ENCODE peak calls at places on chromosomes 5 and 9, in five cellular contexts. One of them, this sample, is unnamed.

GRCh38 chr5:45508155-45508554 is 188.0 kb downstream of the HCN1 start:
- DNase-seq in suprapubic skin: no peak
- DNase-seq in colonic mucosa: no peak
- DNase-seq in fibroblast of lung: no peak
- DNase-seq in sigmoid colon: no peak
- DNase-seq in this sample: no peak

GRCh38 chr5:149060325-149060724 is 2.5 kb downstream of the SH3TC2 start:
- DNase-seq in suprapubic skin: no peak
- DNase-seq in fibroblast of lung: no peak
- DNase-seq in colonic mucosa: peak; percentile 63
- DNase-seq in sigmoid colon: no peak
- DNase-seq in this sample: no peak

GRCh38 chr5:43044181-43044914 is 4.2 kb upstream of the ANXA2R start:
- DNase-seq in fibroblast of lung: peak; percentile 76
- DNase-seq in colonic mucosa: no peak
- DNase-seq in suprapubic skin: no peak
- DNase-seq in sigmoid colon: no peak
- DNase-seq in this sample: no peak

GRCh38 chr9:136666364-136667216 is 3.9 kb downstream of the EGFL7 start:
- DNase-seq in sigmoid colon: no peak
- DNase-seq in colonic mucosa: no peak
- DNase-seq in suprapubic skin: no peak
- DNase-seq in fibroblast of lung: no peak
- DNase-seq in this sample: no peak

GRCh38 chr9:121288874-121289553 is 21.1 kb downstream of the GSN start:
- DNase-seq in sigmoid colon: peak; percentile 94
- DNase-seq in colonic mucosa: peak; percentile 70
- DNase-seq in suprapubic skin: peak; percentile 79
- DNase-seq in fibroblast of lung: peak; percentile 92
- DNase-seq in this sample: no peak

GRCh38 chr5:58849995-58850667 is 267.3 kb downstream of the RAB3C start:
- DNase-seq in fibroblast of lung: peak; percentile 17
- DNase-seq in colonic mucosa: peak; percentile 28
- DNase-seq in suprapubic skin: no peak
- DNase-seq in sigmoid colon: no peak
- DNase-seq in this sample: no peak

GRCh38 chr5:164013077-164013670 is 507.8 kb downstream of the MAT2B start:
- DNase-seq in suprapubic skin: no peak
- DNase-seq in sigmoid colon: peak; percentile 69
- DNase-seq in colonic mucosa: peak; percentile 59
- DNase-seq in fibroblast of lung: peak; percentile 63
- DNase-seq in this sample: no peak

GRCh38 chr5:59115345-59115744 is 532.5 kb downstream of the RAB3C start:
- DNase-seq in suprapubic skin: no peak
- DNase-seq in fibroblast of lung: peak; percentile 42
- DNase-seq in sigmoid colon: no peak
- DNase-seq in colonic mucosa: no peak
- DNase-seq in this sample: no peak

GRCh38 chr9:83012578-83013260 is 50.2 kb downstream of the RASEF start:
- DNase-seq in sigmoid colon: no peak
- DNase-seq in fibroblast of lung: no peak
- DNase-seq in suprapubic skin: no peak
- DNase-seq in colonic mucosa: no peak
- DNase-seq in this sample: no peak

GRCh38 chr9:69809304-69809863 is 11.2 kb upstream of the CFAP95 start:
- DNase-seq in sigmoid colon: no peak
- DNase-seq in colonic mucosa: no peak
- DNase-seq in suprapubic skin: no peak
- DNase-seq in fibroblast of lung: no peak
- DNase-seq in this sample: no peak

GRCh38 chr5:38379360-38379827 is 121.0 kb downstream of the EGFLAM start:
- DNase-seq in colonic mucosa: no peak
- DNase-seq in sigmoid colon: no peak
- DNase-seq in fibroblast of lung: peak; percentile 1
- DNase-seq in suprapubic skin: no peak
- DNase-seq in this sample: no peak

GRCh38 chr9:83020864-83021263 is 42.1 kb downstream of the RASEF start:
- DNase-seq in fibroblast of lung: no peak
- DNase-seq in colonic mucosa: no peak
- DNase-seq in suprapubic skin: no peak
- DNase-seq in sigmoid colon: no peak
- DNase-seq in this sample: no peak

GRCh38 chr5:3036041-3036440 is 284.6 kb upstream of the IRX2 start:
- DNase-seq in suprapubic skin: no peak
- DNase-seq in colonic mucosa: no peak
- DNase-seq in fibroblast of lung: no peak
- DNase-seq in sigmoid colon: no peak
- DNase-seq in this sample: no peak

GRCh38 chr5:147448766-147449165 is 61.1 kb downstream of the DPYSL3 start:
- DNase-seq in suprapubic skin: no peak
- DNase-seq in fibroblast of lung: peak; percentile 65
- DNase-seq in sigmoid colon: no peak
- DNase-seq in colonic mucosa: no peak
- DNase-seq in this sample: no peak

GRCh38 chr9:27437652-27438373 is 86.3 kb upstream of the IFNK start:
- DNase-seq in fibroblast of lung: no peak
- DNase-seq in sigmoid colon: no peak
- DNase-seq in suprapubic skin: no peak
- DNase-seq in colonic mucosa: no peak
- DNase-seq in this sample: no peak
- H3K27ac ChIP-seq in fibroblast of lung: no peak overlapping the region
- H3K27ac ChIP-seq in sigmoid colon: no peak overlapping the region
- H3K27ac ChIP-seq in suprapubic skin: no peak overlapping the region
- H3K27ac ChIP-seq in colonic mucosa: no peak overlapping the region
- H3K27ac ChIP-seq in this sample: no peak overlapping the region

GRCh38 chr5:119022017-119022745 is 33.8 kb upstream of the DTWD2 start:
- DNase-seq in suprapubic skin: no peak
- DNase-seq in fibroblast of lung: peak; percentile 38
- DNase-seq in sigmoid colon: no peak
- DNase-seq in colonic mucosa: no peak
- DNase-seq in this sample: no peak
- H3K27ac ChIP-seq in suprapubic skin: no peak overlapping the region
- H3K27ac ChIP-seq in fibroblast of lung: no peak overlapping the region
- H3K27ac ChIP-seq in sigmoid colon: no peak overlapping the region
- H3K27ac ChIP-seq in colonic mucosa: no peak overlapping the region
- H3K27ac ChIP-seq in this sample: no peak overlapping the region

GRCh38 chr9:130304643-130305042 is 39.1 kb downstream of the HMCN2 start:
- DNase-seq in fibroblast of lung: no peak
- DNase-seq in sigmoid colon: no peak
- DNase-seq in suprapubic skin: no peak
- DNase-seq in colonic mucosa: no peak
- DNase-seq in this sample: no peak
- H3K27ac ChIP-seq in fibroblast of lung: no peak overlapping the region
- H3K27ac ChIP-seq in sigmoid colon: peak overlapping the region; percentile 87
- H3K27ac ChIP-seq in suprapubic skin: no peak overlapping the region
- H3K27ac ChIP-seq in colonic mucosa: no peak overlapping the region
- H3K27ac ChIP-seq in this sample: no peak overlapping the region

DNA sequence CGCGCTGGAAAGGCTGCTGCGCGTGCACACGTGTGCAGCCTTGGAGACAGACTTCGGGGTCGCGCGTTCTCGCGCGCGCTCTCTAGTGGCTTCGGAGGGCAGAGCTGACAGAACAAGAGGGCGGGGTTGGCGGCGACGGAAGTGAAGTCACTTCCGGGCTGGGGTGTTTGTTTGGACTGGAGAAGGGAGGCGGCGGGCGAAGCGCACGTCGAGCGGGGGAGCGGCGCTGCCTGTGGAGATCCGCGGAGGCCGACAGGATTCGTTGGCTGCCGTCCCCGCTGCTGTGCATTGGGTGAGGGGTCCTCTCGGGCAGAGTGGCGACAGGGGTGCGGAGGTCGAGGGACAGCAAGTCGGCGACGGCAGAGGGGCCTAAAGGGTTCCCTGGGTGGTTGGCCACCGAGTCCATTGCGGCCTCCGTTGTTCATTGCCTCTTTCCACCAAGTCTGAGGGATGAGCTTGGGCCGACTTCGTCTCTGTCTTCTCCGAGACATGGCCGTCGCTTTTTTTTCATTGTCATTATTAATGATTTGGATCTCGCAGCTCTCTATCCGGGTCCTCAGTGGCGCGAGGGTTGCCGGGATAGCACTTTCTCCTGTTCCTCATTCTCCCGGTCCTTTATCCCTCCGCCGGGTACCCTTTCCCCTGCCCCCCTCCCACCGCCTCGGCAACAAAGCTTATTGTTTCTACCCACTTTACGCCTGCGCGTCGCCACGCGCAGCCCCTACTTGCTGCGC is at the start of gene PAIP2:
- DNase-seq in fibroblast of lung: peak; percentile 97
- DNase-seq in colonic mucosa: peak; percentile 99
- DNase-seq in sigmoid colon: peak; percentile 99
- DNase-seq in suprapubic skin: peak; percentile 98
- DNase-seq in this sample: peak; percentile 97
- H3K27ac ChIP-seq in fibroblast of lung: peak within 1 kb of the TSS; percentile 98
- H3K27ac ChIP-seq in colonic mucosa: peak within 1 kb of the TSS; percentile 84
- H3K27ac ChIP-seq in sigmoid colon: peak within 1 kb of the TSS; percentile 97
- H3K27ac ChIP-seq in suprapubic skin: peak within 1 kb of the TSS; percentile 100
- H3K27ac ChIP-seq in this sample: peak within 1 kb of the TSS; percentile 100

GRCh38 chr5:103148213-103148612 is 28.1 kb downstream of the PPIP5K2 start:
- DNase-seq in fibroblast of lung: no peak
- DNase-seq in colonic mucosa: no peak
- DNase-seq in sigmoid colon: no peak
- DNase-seq in suprapubic skin: no peak
- DNase-seq in this sample: no peak

DNA sequence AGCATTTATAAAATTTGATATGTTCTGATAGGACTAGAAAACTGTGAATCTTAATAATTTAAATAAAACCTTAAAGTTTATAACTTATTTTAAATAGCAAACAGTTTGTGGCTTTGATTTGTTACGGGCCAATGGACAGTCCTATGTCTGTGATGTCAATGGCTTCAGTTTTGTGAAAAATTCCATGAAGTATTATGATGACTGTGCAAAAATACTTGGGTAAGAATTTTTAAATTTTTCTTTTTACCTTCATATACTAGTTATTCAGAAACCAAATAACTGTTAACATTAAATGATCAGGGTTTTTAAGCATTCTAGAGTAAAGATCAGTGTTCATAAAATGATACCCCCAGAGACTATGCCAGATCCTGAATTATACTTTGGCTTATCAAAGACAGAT is 31.1 kb downstream of the PPIP5K2 start:
- DNase-seq in sigmoid colon: no peak
- DNase-seq in suprapubic skin: no peak
- DNase-seq in colonic mucosa: no peak
- DNase-seq in fibroblast of lung: no peak
- DNase-seq in this sample: no peak
- H3K27ac ChIP-seq in sigmoid colon: no peak overlapping the region
- H3K27ac ChIP-seq in suprapubic skin: no peak overlapping the region
- H3K27ac ChIP-seq in colonic mucosa: no peak overlapping the region
- H3K27ac ChIP-seq in fibroblast of lung: no peak overlapping the region
- H3K27ac ChIP-seq in this sample: no peak overlapping the region